ENCODE peak calls at places on chromosomes 16 and 17, in nine cellular contexts. O is prostate gland; V is effector memory CD4-positive, alpha-beta T cell; U is small intestine; P is H9; Y is dorsolateral prefrontal cortex; A is body of pancreas; Z is AG04450; Q is ovary. T is an unnamed sample.

GRCh38 chr16:11639925-11640899 is 28.0 kb upstream of the SNN start:
- DNase-seq in O (peak), V (no peak), U (peak), P (peak), Y (no peak), A (peak), Z (peak), Q (peak), T (peak)

GRCh38 chr17:52170963-52171572 is 12.6 kb upstream of the CA10 start:
- DNase-seq in O (peak), V (no peak), U (peak), P (peak), Y (no peak), A (peak), Z (no peak), Q (no peak), T (no peak)

GRCh38 chr16:84295203-84295850 is 649 bp downstream of the WFDC1 start:
- DNase-seq in O (no peak), V (no peak), U (no peak), P (no peak), Y (no peak), A (no peak), Z (no peak), Q (no peak), T (no peak)

GRCh38 chr16:66387817-66388332 is 21.4 kb downstream of the CDH5 start:
- DNase-seq in O (no peak), V (no peak), U (no peak), P (no peak), Y (no peak), A (no peak), Z (no peak), Q (no peak), T (no peak)

GRCh38 chr17:38585805-38586529 is 19.8 kb downstream of the SRCIN1 start:
- DNase-seq in O (no peak), V (no peak), U (no peak), P (no peak), Y (no peak), A (no peak), Z (no peak), Q (no peak), T (no peak)

GRCh38 chr17:18182978-18183333 is 672 bp upstream of the ALKBH5 start:
- DNase-seq in O (peak), V (peak), U (peak), P (no peak), Y (peak), A (peak), Z (peak), Q (peak), T (peak)

GRCh38 chr16:75948441-75948840 is 222.2 kb upstream of the CPHXL start:
- DNase-seq in O (no peak), V (no peak), U (no peak), P (no peak), Y (no peak), A (no peak), Z (no peak), Q (no peak), T (no peak)

GRCh38 chr16:49055824-49056545 is 225.7 kb downstream of the CBLN1 start:
- DNase-seq in O (no peak), V (no peak), U (no peak), P (no peak), Y (no peak), A (no peak), Z (no peak), Q (no peak), T (no peak)

GRCh38 chr16:2518823-2519710 is 1.1 kb upstream of the AMDHD2 start:
- DNase-seq in O (no peak), V (no peak), U (no peak), P (peak), Y (no peak), A (no peak), Z (no peak), Q (peak), T (no peak)

GRCh38 chr17:32755045-32755805 is 121.7 kb downstream of the MYO1D start:
- DNase-seq in O (no peak), V (no peak), U (peak), P (no peak), Y (no peak), A (no peak), Z (peak), Q (no peak), T (no peak)

GRCh38 chr16:60681014-60681413 is 1355.2 kb downstream of the CDH8 start:
- DNase-seq in O (no peak), V (no peak), U (no peak), P (no peak), Y (no peak), A (no peak), Z (no peak), Q (no peak), T (no peak)

GRCh38 chr17:76932402-76933333 is 64.5 kb downstream of the MGAT5B start:
- DNase-seq in O (no peak), V (no peak), U (no peak), P (no peak), Y (no peak), A (no peak), Z (no peak), Q (no peak), T (peak)

GRCh38 chr17:27667656-27668487 is 36.9 kb downstream of the LGALS9 start:
- DNase-seq in O (no peak), V (no peak), U (no peak), P (peak), Y (peak), A (no peak), Z (no peak), Q (no peak), T (no peak)

GRCh38 chr16:24189941-24190340 is 66.2 kb upstream of the CACNG3 start:
- DNase-seq in O (no peak), V (no peak), U (no peak), P (no peak), Y (no peak), A (no peak), Z (no peak), Q (no peak), T (no peak)

GRCh38 chr17:33178641-33179040 is 114.5 kb downstream of the ASIC2 start:
- DNase-seq in O (no peak), V (no peak), U (no peak), P (no peak), Y (no peak), A (no peak), Z (no peak), Q (no peak), T (no peak)

GRCh38 chr16:87309912-87310485 is 7.2 kb downstream of the C16orf95 start:
- DNase-seq in O (no peak), V (no peak), U (no peak), P (no peak), Y (no peak), A (no peak), Z (no peak), Q (no peak), T (no peak)

GRCh38 chr16:68444058-68444657 is 4.2 kb downstream of the SMPD3 start:
- DNase-seq in O (no peak), V (no peak), U (peak), P (peak), Y (no peak), A (peak), Z (no peak), Q (no peak), T (no peak)
- H3K27ac ChIP-seq in O (no peak), V (no peak), U (no peak), P (no peak), Y (no peak), A (no peak), Z (no peak), Q (no peak), T (peak)

GRCh38 chr16:80932725-80933124 is 74.0 kb downstream of the CMC2 start:
- DNase-seq in O (peak), V (no peak), U (no peak), P (no peak), Y (no peak), A (peak), Z (no peak), Q (peak), T (no peak)
- H3K27ac ChIP-seq in O (peak), V (no peak), U (no peak), P (no peak), Y (peak), A (peak), Z (peak), Q (no peak), T (peak)

GRCh38 chr17:49997773-49998703 is 3.0 kb upstream of the DLX3 start:
- DNase-seq in O (peak), V (peak), U (peak), P (peak), Y (no peak), A (peak), Z (peak), Q (peak), T (no peak)

GRCh38 chr17:49996121-49996494 is 1.1 kb upstream of the DLX3 start:
- DNase-seq in O (no peak), V (no peak), U (no peak), P (no peak), Y (no peak), A (no peak), Z (no peak), Q (no peak), T (no peak)

GRCh38 chr17:49995055-49995738 is at the start of gene DLX3:
- DNase-seq in O (peak), V (no peak), U (peak), P (peak), Y (no peak), A (peak), Z (no peak), Q (peak), T (no peak)

GRCh38 chr17:49997256-49997735 is 2.3 kb upstream of the DLX3 start:
- DNase-seq in O (no peak), V (no peak), U (no peak), P (peak), Y (no peak), A (no peak), Z (no peak), Q (no peak), T (no peak)

GRCh38 chr17:49996495-49997255 is 1.7 kb upstream of the DLX3 start:
- DNase-seq in O (peak), V (peak), U (peak), P (peak), Y (no peak), A (peak), Z (no peak), Q (peak), T (no peak)
- H3K27ac ChIP-seq in O (no peak), V (no peak), U (no peak), P (no peak), Y (no peak), A (no peak), Z (no peak), Q (no peak), T (no peak)

DNA sequence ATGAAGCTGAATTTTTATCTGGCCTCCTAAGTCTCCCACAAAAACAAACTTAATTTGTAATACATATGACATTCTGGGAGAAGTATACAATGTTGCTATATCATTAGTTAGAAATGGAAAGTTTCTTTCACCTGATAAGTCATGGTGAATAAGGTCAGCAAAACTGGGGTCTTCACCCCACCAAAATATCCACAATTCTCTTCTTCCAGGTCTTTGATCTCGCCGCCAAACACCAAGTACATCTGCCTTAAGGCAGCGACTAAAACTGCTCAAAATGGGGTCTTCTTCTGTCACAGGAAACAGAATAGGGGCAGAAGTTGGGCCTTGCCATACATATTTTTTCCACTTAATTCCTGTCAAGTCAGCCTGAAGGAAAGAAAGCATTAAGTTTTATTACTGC is 2.1 kb downstream of the MED13 start:
- DNase-seq in O (no peak), V (no peak), U (no peak), P (no peak), Y (no peak), A (no peak), Z (no peak), Q (no peak), T (no peak)
- H3K27ac ChIP-seq in O (no peak), V (no peak), U (peak), P (no peak), Y (no peak), A (peak), Z (no peak), Q (no peak), T (no peak)

DNA sequence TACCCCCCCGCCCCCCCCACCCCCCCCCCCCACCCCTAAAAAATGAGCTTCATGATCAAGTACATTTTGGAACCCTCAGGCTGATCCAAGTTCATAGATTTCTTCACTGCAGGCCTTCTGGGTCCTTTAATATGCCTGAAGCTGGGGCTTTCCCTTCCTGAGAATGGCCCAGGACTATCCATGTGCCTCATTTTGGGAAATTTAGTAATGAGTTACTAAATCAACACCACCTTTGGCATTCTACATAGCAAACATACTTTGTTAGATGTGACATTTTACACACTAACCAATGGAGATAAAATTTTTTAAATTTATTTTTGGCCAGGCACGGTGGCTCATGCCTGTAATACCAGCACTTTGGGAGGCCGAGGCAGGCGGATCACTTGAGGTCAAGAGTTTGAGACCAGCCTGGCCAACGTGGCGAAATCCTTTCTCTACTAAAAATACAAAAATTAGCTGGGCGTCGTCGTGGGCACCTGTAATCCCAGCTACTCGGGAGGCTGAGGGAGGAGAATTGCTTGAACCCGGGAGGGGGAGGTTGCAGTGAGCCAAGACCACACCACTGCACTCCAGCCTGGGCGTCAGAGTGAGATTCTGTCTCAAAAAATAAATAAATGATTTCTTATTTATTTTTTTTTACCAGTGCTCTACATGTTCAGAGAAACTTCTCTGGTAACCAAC is 14.0 kb downstream of the HERPUD1 start:
- DNase-seq in O (no peak), V (no peak), U (no peak), P (no peak), Y (no peak), A (no peak), Z (no peak), Q (no peak), T (no peak)
- H3K27ac ChIP-seq in O (no peak), V (no peak), U (no peak), P (no peak), Y (peak), A (peak), Z (no peak), Q (no peak), T (no peak)

DNA sequence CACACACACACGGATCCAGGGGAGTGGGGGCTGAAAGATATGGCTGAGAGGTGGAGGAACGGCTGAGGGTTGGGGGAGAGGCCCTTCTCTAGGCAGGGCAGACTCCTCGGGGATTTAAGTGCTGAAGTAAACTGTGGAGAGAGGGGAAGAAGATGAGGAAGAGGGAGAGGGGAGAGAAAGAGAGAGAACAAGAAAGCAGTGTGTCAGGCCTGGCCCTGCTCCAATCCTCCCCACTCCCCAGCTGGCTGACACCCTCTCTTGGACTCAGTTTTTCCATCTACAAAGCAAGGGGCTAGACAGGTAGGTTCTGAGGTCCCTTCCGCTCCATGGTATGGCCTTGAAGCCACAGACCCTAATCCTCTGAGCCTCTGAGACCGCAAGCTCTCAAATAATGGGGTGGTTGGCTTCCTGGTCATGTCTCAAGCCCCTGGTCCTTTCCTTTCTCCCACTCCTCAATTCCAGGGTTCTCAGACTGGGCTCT is 2.0 kb downstream of the VAMP2 start:
- DNase-seq in O (no peak), V (no peak), U (no peak), P (no peak), Y (no peak), A (no peak), Z (no peak), Q (no peak), T (no peak)
- H3K27ac ChIP-seq in O (peak), V (peak), U (peak), P (no peak), Y (peak), A (peak), Z (no peak), Q (peak), T (peak)

GRCh38 chr17:75876190-75876937 is 2.0 kb downstream of the TRIM47 start:
- DNase-seq in O (no peak), V (peak), U (peak), P (peak), Y (no peak), A (peak), Z (no peak), Q (no peak), T (no peak)

GRCh38 chr17:75878174-75878998 is at the start of gene TRIM47:
- DNase-seq in O (peak), V (no peak), U (peak), P (peak), Y (no peak), A (peak), Z (no peak), Q (peak), T (peak)

GRCh38 chr17:75875940-75876189 is 2.5 kb downstream of the TRIM47 start:
- DNase-seq in O (peak), V (no peak), U (no peak), P (no peak), Y (no peak), A (peak), Z (no peak), Q (no peak), T (no peak)

GRCh38 chr17:75876938-75877751 is 1.2 kb downstream of the TRIM47 start:
- DNase-seq in O (peak), V (no peak), U (peak), P (peak), Y (peak), A (peak), Z (peak), Q (peak), T (peak)

DNA sequence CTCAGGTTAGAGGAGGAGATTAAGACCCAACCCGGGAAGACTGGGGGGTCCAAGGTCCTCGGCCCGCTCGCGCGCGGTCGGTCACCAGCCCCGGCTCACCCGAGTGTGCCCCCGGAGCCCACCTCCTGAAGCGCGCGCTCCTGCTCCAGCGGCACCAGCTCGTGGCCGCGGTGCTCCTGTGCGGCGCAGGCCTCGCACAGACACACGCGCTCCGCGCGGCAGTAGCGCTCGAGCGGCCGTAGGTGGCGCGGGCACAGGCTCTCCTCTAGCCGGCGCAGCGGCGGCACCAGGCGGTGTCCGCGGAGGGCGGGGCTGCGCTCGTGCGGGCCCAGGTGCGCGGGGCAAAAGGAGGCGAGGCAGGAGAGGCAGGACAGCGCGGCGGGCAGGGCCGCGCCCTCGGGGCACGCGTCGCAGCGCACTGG is 618 bp downstream of the TRIM47 start:
- DNase-seq in O (peak), V (peak), U (peak), P (peak), Y (no peak), A (peak), Z (no peak), Q (peak), T (peak)
- H3K27ac ChIP-seq in O (peak), V (peak), U (peak), P (no peak), Y (peak), A (peak), Z (peak), Q (peak), T (peak)

GRCh38 chr17:80848449-80849102 is 143.1 kb upstream of the CHMP6 start:
- DNase-seq in O (no peak), V (no peak), U (no peak), P (no peak), Y (no peak), A (no peak), Z (no peak), Q (no peak), T (no peak)

GRCh38 chr17:80845863-80846671 is 145.6 kb upstream of the CHMP6 start:
- DNase-seq in O (no peak), V (no peak), U (peak), P (no peak), Y (no peak), A (peak), Z (no peak), Q (no peak), T (no peak)

GRCh38 chr17:80845121-80845862 is 146.3 kb upstream of the CHMP6 start:
- DNase-seq in O (no peak), V (no peak), U (no peak), P (no peak), Y (no peak), A (no peak), Z (no peak), Q (no peak), T (no peak)

GRCh38 chr17:80847506-80848230 is 144.0 kb upstream of the CHMP6 start:
- DNase-seq in O (no peak), V (peak), U (peak), P (no peak), Y (no peak), A (no peak), Z (no peak), Q (no peak), T (no peak)

DNA sequence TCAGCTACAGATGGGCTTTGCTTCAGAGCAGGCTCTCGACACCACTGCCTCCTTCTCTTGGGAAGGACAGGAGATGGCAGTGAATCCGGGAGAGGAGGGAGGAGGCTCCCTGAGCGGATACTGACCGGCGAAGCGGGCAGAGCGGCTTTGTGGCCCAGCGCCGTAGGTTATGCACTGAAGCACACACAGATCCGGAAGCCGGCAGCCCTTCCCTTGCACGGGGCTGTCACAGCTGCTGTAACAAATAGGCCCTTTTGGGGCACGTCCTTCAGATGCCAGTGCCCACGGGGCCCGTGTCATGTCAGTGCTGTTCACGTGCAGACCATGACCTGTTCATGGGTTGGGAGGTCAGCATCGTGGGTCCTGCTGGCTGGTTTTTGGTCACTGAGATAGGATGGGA is 144.7 kb upstream of the CHMP6 start:
- DNase-seq in O (no peak), V (no peak), U (no peak), P (no peak), Y (no peak), A (no peak), Z (no peak), Q (no peak), T (no peak)
- H3K27ac ChIP-seq in O (no peak), V (no peak), U (peak), P (no peak), Y (no peak), A (no peak), Z (no peak), Q (no peak), T (no peak)

T was measured in caudate nucleus.